ENCODE peak calls at places on chromosomes 2 and 18, in six cellular contexts. L, M, P, K, B and W are unnamed samples.

GRCh38 chr18:26082475-26082874 is 7.9 kb downstream of the SS18 start:
- DNase-seq in B (no peak), P (peak), K (no peak), L (peak), M (no peak), W (peak)

GRCh38 chr18:23629444-23629946 is 33.2 kb downstream of the ANKRD29 start:
- DNase-seq in B (no peak), K (no peak), M (no peak), L (no peak), P (no peak), W (no peak)

GRCh38 chr18:43303376-43303775 is 26.1 kb upstream of the SYT4 start:
- DNase-seq in M (no peak), L (no peak), K (no peak), P (no peak), B (no peak), W (no peak)

GRCh38 chr18:47746615-47747014 is 183.8 kb downstream of the SMAD2 start:
- DNase-seq in K (no peak), B (no peak), L (no peak), P (no peak), M (no peak), W (no peak)

GRCh38 chr2:40363631-40364030 is 88.3 kb downstream of the SLC8A1 start:
- DNase-seq in B (no peak), L (peak), K (no peak), M (no peak), P (peak), W (no peak)

GRCh38 chr2:218398437-218399390 is 954 bp upstream of the CTDSP1 start:
- DNase-seq in M (peak), K (peak), L (peak), B (peak), P (peak), W (peak)

GRCh38 chr2:70202236-70202806 is 11.5 kb upstream of the C2orf42 start:
- DNase-seq in K (no peak), L (no peak), B (no peak), P (no peak), M (no peak), W (no peak)

GRCh38 chr2:767440-767839 is 90.2 kb upstream of the TMEM18 start:
- DNase-seq in P (no peak), K (no peak), L (peak), M (no peak), B (no peak), W (no peak)

GRCh38 chr2:36137612-36138011 is 218.0 kb upstream of the CRIM1 start:
- DNase-seq in P (no peak), M (no peak), B (no peak), K (no peak), L (no peak), W (no peak)

GRCh38 chr2:120134263-120134662 is 88.9 kb downstream of the TMEM185B start:
- DNase-seq in B (no peak), K (no peak), P (peak), M (no peak), L (peak), W (peak)

GRCh38 chr18:37282386-37283037 is 283.1 kb downstream of the CELF4 start:
- DNase-seq in P (no peak), M (no peak), K (no peak), L (no peak), B (no peak), W (no peak)
- TF ChIP-seq CTCF in P (no peak), M (no peak), K (no peak), L (peak), B (peak), W (peak)

DNA sequence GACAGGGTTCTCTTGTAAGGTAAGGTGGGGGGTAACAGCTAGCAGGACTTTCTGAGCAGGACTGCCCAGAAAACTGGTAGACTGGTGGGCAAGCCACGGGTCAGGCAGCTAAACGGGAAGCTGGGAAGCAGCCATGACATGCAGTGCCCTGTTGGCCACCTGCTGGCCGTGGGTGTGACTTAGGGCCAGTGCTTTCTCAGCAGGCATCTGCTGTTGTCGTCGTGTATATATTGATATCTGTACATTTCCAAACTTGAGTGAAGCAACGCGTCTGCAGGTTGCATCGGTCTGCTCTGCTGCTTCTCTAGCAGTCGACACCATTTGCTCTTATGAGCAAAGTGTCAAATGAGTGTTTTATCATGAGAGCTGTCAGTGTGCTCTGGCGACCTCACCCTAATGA is 31.0 kb downstream of the COA5 start:
- DNase-seq in B (no peak), K (no peak), M (no peak), L (no peak), P (no peak), W (no peak)
- TF ChIP-seq CTCF in B (peak), K (no peak), M (peak), L (peak), P (no peak), W (peak)

GRCh38 chr2:223251656-223252229 is 199.8 kb downstream of the KCNE4 start:
- DNase-seq in B (no peak), M (no peak), K (no peak), P (no peak), L (no peak), W (no peak)

GRCh38 chr2:223243233-223243632 is 191.2 kb downstream of the KCNE4 start:
- DNase-seq in P (no peak), B (no peak), K (no peak), L (no peak), M (no peak), W (no peak)

GRCh38 chr2:223247136-223247535 is 195.1 kb downstream of the KCNE4 start:
- DNase-seq in M (no peak), B (no peak), K (no peak), P (peak), L (peak), W (peak)
- TF ChIP-seq CTCF in M (no peak), B (peak), K (no peak), P (peak), L (peak), W (peak)

GRCh38 chr2:85719609-85720240 is 25.6 kb downstream of the GNLY start:
- DNase-seq in K (no peak), P (no peak), B (no peak), M (peak), L (no peak), W (no peak)

GRCh38 chr2:85717308-85718005 is 23.3 kb downstream of the GNLY start:
- DNase-seq in P (peak), L (no peak), M (no peak), B (no peak), K (no peak), W (no peak)

GRCh38 chr2:85716346-85716880 is 22.3 kb downstream of the GNLY start:
- DNase-seq in K (no peak), B (no peak), L (no peak), M (no peak), P (no peak), W (no peak)

GRCh38 chr2:85718885-85719487 is 24.8 kb downstream of the GNLY start:
- DNase-seq in P (no peak), B (no peak), K (no peak), M (peak), L (no peak), W (no peak)

GRCh38 chr2:85718006-85718391 is 23.8 kb downstream of the GNLY start:
- DNase-seq in K (no peak), M (peak), P (no peak), L (peak), B (no peak), W (no peak)
- TF ChIP-seq CTCF in K (no peak), M (no peak), P (no peak), L (peak), B (no peak), W (peak)

GRCh38 chr2:46615555-46616487 is 136.5 kb downstream of the TMEM247 start:
- DNase-seq in L (peak), P (peak), B (no peak), M (no peak), K (no peak), W (no peak)
- TF ChIP-seq CTCF in L (peak), P (no peak), B (peak), M (no peak), K (no peak), W (peak)

GRCh38 chr18:4017479-4017878 is 437.6 kb downstream of the DLGAP1 start:
- DNase-seq in M (no peak), L (peak), K (no peak), P (peak), B (no peak), W (no peak)
- TF ChIP-seq CTCF in M (no peak), L (no peak), K (no peak), P (no peak), B (peak), W (peak)